ENCODE peak calls at places on chromosomes 13 and 19, in four cellular contexts. O, X, Z and E are unnamed samples.

GRCh38 chr13:110319397-110319773 is 12.3 kb downstream of the COL4A2 start:
- DNase-seq in O (no peak), X (no peak), Z (no peak), E (no peak)

GRCh38 chr13:37138917-37139316 is 33.5 kb upstream of the CSNK1A1L start:
- DNase-seq in O (no peak), X (peak), Z (no peak), E (no peak)

GRCh38 chr13:44052843-44053607 is 173.3 kb downstream of the LACC1 start:
- DNase-seq in O (peak), X (peak), Z (peak), E (no peak)

GRCh38 chr13:114049026-114049425 is 75.2 kb upstream of the C13orf46 start:
- DNase-seq in O (no peak), X (no peak), Z (no peak), E (peak)

GRCh38 chr13:111857336-111857735 is 209.6 kb upstream of the SOX1 start:
- DNase-seq in O (no peak), X (no peak), Z (no peak), E (no peak)

GRCh38 chr19:43574424-43575155 is 737 bp downstream of the XRCC1 start:
- DNase-seq in O (peak), X (no peak), Z (peak), E (no peak)

GRCh38 chr19:55667006-55667381 is 8.0 kb upstream of the EPN1 start:
- DNase-seq in O (no peak), X (no peak), Z (no peak), E (no peak)

GRCh38 chr19:5017235-5017634 is 48.3 kb downstream of the KDM4B start:
- DNase-seq in O (no peak), X (peak), Z (peak), E (no peak)

GRCh38 chr19:18776288-18776594 is 14.9 kb downstream of the COMP start:
- DNase-seq in O (peak), X (peak), Z (peak), E (no peak)

GRCh38 chr19:23823952-23824389 is 65.3 kb upstream of the ZNF681 start:
- DNase-seq in O (no peak), X (no peak), Z (no peak), E (peak)

GRCh38 chr13:70630247-70630646 is 522.0 kb upstream of the KLHL1 start:
- DNase-seq in O (peak), X (no peak), Z (no peak), E (no peak)

GRCh38 chr19:8519388-8519787 is 5.4 kb upstream of the ZNF414 start:
- DNase-seq in O (no peak), X (no peak), Z (no peak), E (no peak)

GRCh38 chr13:110965038-110965754 is 50.3 kb upstream of the ANKRD10 start:
- DNase-seq in O (peak), X (peak), Z (peak), E (peak)

GRCh38 chr13:48311223-48311622 is 7.7 kb downstream of the RB1 start:
- DNase-seq in O (no peak), X (no peak), Z (no peak), E (no peak)

GRCh38 chr13:109211616-109212015 is 574.8 kb downstream of the IRS2 start:
- DNase-seq in O (peak), X (peak), Z (no peak), E (no peak)

GRCh38 chr19:55241143-55241934 is 12.8 kb upstream of the TMEM86B start:
- DNase-seq in O (no peak), X (no peak), Z (no peak), E (no peak)

GRCh38 chr19:42140125-42140754 is 8.0 kb upstream of the POU2F2 start:
- DNase-seq in O (peak), X (peak), Z (peak), E (no peak)

GRCh38 chr13:77751513-77752456 is 54.3 kb downstream of the SLAIN1 start:
- DNase-seq in O (peak), X (peak), Z (peak), E (peak)

GRCh38 chr19:38735257-38735686 is 9.0 kb downstream of the CAPN12 start:
- DNase-seq in O (no peak), X (no peak), Z (no peak), E (no peak)

GRCh38 chr13:98998831-98999634 is 21.2 kb upstream of the DOCK9 start:
- DNase-seq in O (no peak), X (peak), Z (no peak), E (peak)

GRCh38 chr13:30409911-30410704 is 12.2 kb upstream of the UBE2L5 start:
- DNase-seq in O (peak), X (peak), Z (peak), E (no peak)

GRCh38 chr19:3154957-3155736 is 19.3 kb downstream of the GNA15 start:
- DNase-seq in O (peak), X (peak), Z (peak), E (peak)

GRCh38 chr19:3132971-3133792 is 2.7 kb upstream of the GNA15 start:
- DNase-seq in O (peak), X (peak), Z (no peak), E (peak)

GRCh38 chr13:106609116-106609515 is 41.2 kb upstream of the ARGLU1 start:
- DNase-seq in O (no peak), X (no peak), Z (no peak), E (no peak)

GRCh38 chr19:7989071-7989575 is 16.3 kb downstream of the ELAVL1 start:
- DNase-seq in O (no peak), X (no peak), Z (no peak), E (no peak)

GRCh38 chr19:6062274-6062673 is 48.0 kb downstream of the RFX2 start:
- DNase-seq in O (no peak), X (no peak), Z (peak), E (no peak)

GRCh38 chr13:59776924-59777690 is 386.6 kb downstream of the DIAPH3 start:
- DNase-seq in O (peak), X (peak), Z (peak), E (no peak)

GRCh38 chr13:30299746-30300145 is 7.6 kb downstream of the KATNAL1 start:
- DNase-seq in O (no peak), X (no peak), Z (no peak), E (no peak)

GRCh38 chr19:15280915-15281683 is 48.9 kb upstream of the EPHX3 start:
- DNase-seq in O (peak), X (peak), Z (peak), E (no peak)

DNA sequence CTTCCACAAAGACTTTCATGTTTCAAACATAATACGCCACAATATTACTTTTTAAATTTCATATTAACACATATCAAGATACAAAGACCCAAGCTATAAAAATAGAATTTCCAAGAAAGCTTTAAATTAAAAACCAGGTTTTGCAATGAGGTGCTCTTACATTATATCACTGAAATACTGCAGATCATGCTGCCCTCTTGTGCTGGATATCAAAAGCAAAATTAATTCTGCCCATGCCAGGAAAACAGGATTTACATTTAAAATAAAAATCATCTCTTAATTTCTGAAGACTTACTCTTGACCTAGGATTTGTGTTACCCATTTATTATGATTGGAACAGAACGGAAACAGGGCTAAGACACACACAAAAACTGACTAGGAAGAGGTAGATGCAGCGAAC is 145.0 kb downstream of the ABCC4 start:
- DNase-seq in O (peak), X (peak), Z (peak), E (no peak)
- TF ChIP-seq CTCF in O (peak), X (peak), Z (peak), E (no peak)

DNA sequence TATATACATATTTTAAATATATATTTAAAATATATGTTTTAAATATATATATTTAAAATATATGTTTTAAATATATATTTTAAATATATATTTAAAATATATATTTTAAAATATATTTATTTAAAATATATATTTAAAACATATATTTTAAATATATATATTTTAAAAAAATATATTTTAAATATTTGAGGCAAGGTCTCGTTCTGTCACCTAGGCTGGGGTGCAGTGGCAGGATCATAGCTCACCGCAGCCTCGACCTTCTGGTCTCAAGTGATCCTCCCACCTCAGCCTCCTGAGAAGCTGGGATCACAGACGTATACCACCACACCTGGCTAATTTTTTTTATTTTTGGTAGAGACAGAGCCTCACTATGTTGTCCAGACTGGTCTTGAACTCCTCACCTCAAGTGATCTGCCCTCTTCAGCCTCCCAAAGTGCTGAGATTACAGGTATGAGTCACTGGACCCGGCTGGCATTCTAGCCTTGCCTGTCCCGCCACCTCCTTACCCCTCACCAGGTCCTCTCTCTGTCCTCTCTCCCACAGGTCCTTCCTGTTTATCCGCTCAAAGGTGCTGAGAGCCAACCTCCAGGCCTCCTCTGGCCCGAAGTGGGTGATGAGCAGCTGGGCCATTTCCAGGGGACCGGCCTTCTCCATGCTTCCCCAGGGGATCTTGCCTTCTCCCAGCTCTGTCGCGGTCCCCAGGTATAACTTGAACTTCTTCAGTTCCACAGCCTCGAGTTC is 564 bp downstream of the NLRP12 start:
- DNase-seq in O (no peak), X (no peak), Z (no peak), E (no peak)
- H3K4me3 ChIP-seq in O (no peak), X (no peak), Z (no peak), E (no peak)

DNA sequence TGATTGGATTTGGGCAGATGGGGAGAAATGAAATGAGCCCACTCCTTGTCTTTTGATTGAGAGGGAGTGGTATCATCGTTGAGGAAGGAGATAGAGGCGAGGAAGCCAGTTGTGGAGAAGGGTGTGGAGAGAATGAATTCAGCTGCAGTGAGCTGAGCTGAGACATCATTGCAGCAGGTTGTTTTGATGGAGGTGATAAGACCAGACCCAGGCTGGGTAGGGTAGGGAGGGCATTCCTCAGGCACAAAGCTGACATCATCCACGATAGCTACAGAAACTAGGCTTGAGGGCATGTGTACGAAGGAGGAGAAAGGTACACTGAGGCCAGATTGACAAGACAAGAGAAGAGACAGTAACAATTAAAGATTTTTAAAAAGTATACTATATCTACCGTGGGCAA is 1500.9 kb upstream of the SLC10A2 start:
- DNase-seq in O (no peak), X (no peak), Z (no peak), E (no peak)
- TF ChIP-seq CTCF in O (no peak), X (no peak), Z (no peak), E (no peak)

DNA sequence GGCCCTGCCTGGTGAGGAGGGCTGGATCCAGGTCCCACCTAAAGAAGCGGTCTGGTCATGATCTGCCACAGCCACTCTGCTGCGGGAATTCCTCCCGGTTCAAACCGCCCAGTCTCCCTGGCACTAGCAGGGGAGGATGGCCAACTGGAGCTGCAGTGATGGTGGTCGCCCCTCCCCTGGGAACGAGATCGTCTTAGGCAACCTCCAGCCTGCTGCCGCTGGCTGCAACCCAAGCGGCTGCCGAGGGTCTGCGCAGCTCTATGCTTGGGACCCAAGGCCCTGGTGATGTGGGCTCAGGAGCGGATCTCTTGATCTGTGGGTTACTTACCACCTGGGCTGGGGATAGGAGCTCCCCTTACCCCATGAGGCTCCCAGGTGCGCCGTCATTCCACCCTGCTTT is 69.1 kb downstream of the TNFSF11 start:
- DNase-seq in O (no peak), X (no peak), Z (no peak), E (no peak)
- H3K4me3 ChIP-seq in O (no peak), X (no peak), Z (no peak), E (no peak)

GRCh38 chr19:30667746-30668145 is 295.6 kb downstream of the ZNF536 start:
- DNase-seq in O (no peak), X (no peak), Z (no peak), E (no peak)

GRCh38 chr19:30667227-30667626 is 295.0 kb downstream of the ZNF536 start:
- DNase-seq in O (no peak), X (no peak), Z (no peak), E (no peak)

GRCh38 chr19:30665449-30665848 is 293.3 kb downstream of the ZNF536 start:
- DNase-seq in O (no peak), X (no peak), Z (no peak), E (no peak)

GRCh38 chr19:30664358-30665058 is 292.3 kb downstream of the ZNF536 start:
- DNase-seq in O (peak), X (peak), Z (peak), E (no peak)

DNA sequence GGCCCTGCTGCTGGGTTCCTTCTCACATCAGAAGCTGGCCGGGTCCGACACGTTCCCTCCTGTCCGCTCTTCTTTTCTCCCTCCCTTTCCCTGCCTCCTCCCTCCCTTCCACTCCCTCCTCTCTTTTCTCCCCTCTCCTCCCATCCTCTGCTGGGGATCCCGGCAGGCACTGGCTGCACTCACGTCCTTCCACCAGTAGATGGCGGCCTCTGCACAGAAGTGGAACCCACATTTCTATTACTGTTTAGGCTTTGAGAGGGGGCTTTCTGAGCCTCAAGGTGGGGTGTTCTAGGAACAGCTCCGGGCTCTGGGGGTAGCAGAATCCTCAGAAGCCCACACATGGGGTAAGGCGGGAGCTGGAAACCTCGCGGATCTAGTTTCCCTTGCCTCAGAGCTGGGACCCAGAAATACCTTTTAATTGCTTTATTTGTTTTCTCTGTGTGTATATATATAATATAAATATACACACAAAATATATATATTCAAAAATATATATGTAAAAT is 294.2 kb downstream of the ZNF536 start:
- DNase-seq in O (peak), X (peak), Z (peak), E (no peak)
- TF ChIP-seq CTCF in O (peak), X (peak), Z (peak), E (peak)

GRCh38 chr13:91409661-91410060 is 11.2 kb downstream of the GPC5 start:
- DNase-seq in O (no peak), X (no peak), Z (no peak), E (no peak)

GRCh38 chr13:91401916-91402315 is 3.5 kb downstream of the GPC5 start:
- DNase-seq in O (no peak), X (no peak), Z (no peak), E (no peak)

GRCh38 chr13:91405240-91405639 is 6.8 kb downstream of the GPC5 start:
- DNase-seq in O (no peak), X (no peak), Z (no peak), E (peak)

GRCh38 chr13:91406619-91407018 is 8.2 kb downstream of the GPC5 start:
- DNase-seq in O (peak), X (peak), Z (peak), E (peak)
- H3K4me3 ChIP-seq in O (no peak), X (no peak), Z (no peak), E (no peak)

DNA sequence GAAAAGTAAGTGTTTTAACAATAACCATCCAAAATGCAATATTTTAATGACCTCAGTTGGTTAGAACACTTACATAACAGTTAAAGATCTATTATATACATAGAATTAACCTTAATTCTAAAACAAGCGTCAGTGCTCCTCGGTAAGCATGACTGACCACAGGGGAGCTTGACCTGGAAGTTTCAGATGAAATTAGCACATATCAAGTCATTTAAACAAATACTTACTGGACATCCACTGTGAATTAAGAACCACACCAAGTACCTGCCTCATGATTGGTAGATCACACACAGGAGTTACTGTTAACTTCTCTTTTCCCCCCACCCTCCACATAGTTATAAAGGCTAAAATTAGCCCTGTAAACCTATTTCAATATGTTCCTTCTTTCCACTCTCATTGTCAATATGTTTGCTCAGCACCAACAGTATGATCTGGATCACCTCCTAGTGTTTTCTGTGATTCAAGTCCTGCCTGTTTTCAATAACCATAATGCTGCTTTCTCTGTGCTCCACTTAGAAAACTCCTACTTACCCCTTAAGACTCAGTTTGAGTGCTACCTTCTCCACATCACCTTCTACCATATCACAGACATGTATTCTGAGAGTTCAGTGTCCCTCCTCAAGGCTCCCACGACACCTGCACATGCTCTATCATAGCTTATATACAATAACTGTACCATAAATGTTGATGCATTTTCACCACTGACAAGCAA is 209.0 kb downstream of the VWA8 start:
- DNase-seq in O (no peak), X (no peak), Z (no peak), E (no peak)
- TF ChIP-seq CTCF in O (no peak), X (no peak), Z (no peak), E (no peak)

GRCh38 chr13:53507741-53508140 is 479.1 kb downstream of the OLFM4 start:
- DNase-seq in O (no peak), X (no peak), Z (no peak), E (no peak)
- H3K4me3 ChIP-seq in O (no peak), X (no peak), Z (no peak), E (no peak)

DNA sequence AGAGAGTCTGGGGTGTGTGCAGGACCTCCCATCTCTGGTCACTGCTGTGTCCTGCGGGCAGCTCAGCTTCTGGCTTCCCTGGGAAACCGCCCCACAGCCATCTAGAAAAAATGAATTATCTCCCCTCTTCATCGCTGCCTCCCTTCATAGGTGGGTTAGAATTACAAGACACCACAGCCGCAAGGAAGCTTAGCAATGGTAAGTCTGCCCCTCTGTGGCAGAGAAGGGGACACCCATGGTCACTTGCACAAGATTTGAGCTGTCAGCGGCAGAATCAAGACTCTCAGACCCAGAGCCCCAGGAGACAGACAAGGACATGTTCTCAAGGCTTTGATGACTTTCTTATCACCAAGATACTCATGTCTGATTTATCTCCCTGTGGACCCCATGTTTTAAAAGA is 110.8 kb upstream of the PABPC3 start:
- DNase-seq in O (no peak), X (no peak), Z (no peak), E (no peak)
- TF ChIP-seq CTCF in O (no peak), X (no peak), Z (no peak), E (peak)

GRCh38 chr19:10874019-10874418 is 2.7 kb downstream of the CARM1 start:
- DNase-seq in O (no peak), X (no peak), Z (no peak), E (no peak)
- H3K4me3 ChIP-seq in O (no peak), X (no peak), Z (no peak), E (peak)